ENCODE peak calls at places on chromosomes 7 and 10, in nine cellular contexts. M, U, H, I, R, B, Q, S and N are unnamed samples.

GRCh38 chr10:119415536-119416527 is 126.7 kb downstream of the RGS10 start:
- DNase-seq in M (no peak), U (no peak), H (peak), I (no peak), R (no peak), B (no peak), Q (no peak), S (no peak), N (no peak)

GRCh38 chr10:78402636-78403035 is 369.0 kb downstream of the RPS24 start:
- DNase-seq in M (no peak), U (no peak), H (no peak), I (no peak), R (peak), B (no peak), Q (no peak), S (no peak), N (no peak)

GRCh38 chr10:42690449-42691360 is 52.3 kb upstream of the ZNF33B start:
- DNase-seq in M (peak), U (no peak), H (no peak), I (peak), R (no peak), B (no peak), Q (no peak), S (no peak), N (no peak)

GRCh38 chr7:151648429-151648828 is 128.7 kb upstream of the RHEB start:
- DNase-seq in M (no peak), U (no peak), H (no peak), I (no peak), R (no peak), B (no peak), Q (no peak), S (no peak), N (no peak)

GRCh38 chr10:123154943-123155505 is 822 bp downstream of the BUB3 start:
- DNase-seq in M (peak), U (peak), H (no peak), I (peak), R (no peak), B (no peak), Q (no peak), S (no peak), N (no peak)

GRCh38 chr10:88243847-88244730 is 339.0 kb downstream of the RNLS start:
- DNase-seq in M (peak), U (peak), H (peak), I (no peak), R (peak), B (peak), Q (peak), S (peak), N (peak)

GRCh38 chr10:112950714-112951348 is 784 bp downstream of the TCF7L2 start:
- DNase-seq in M (peak), U (peak), H (no peak), I (peak), R (peak), B (peak), Q (no peak), S (no peak), N (no peak)

GRCh38 chr10:34739915-34740314 is 75.2 kb downstream of the PARD3 start:
- DNase-seq in M (peak), U (peak), H (peak), I (no peak), R (peak), B (peak), Q (peak), S (no peak), N (no peak)

GRCh38 chr10:6173203-6173602 is 29.5 kb upstream of the PFKFB3 start:
- DNase-seq in M (no peak), U (no peak), H (no peak), I (peak), R (no peak), B (no peak), Q (no peak), S (no peak), N (no peak)

DNA sequence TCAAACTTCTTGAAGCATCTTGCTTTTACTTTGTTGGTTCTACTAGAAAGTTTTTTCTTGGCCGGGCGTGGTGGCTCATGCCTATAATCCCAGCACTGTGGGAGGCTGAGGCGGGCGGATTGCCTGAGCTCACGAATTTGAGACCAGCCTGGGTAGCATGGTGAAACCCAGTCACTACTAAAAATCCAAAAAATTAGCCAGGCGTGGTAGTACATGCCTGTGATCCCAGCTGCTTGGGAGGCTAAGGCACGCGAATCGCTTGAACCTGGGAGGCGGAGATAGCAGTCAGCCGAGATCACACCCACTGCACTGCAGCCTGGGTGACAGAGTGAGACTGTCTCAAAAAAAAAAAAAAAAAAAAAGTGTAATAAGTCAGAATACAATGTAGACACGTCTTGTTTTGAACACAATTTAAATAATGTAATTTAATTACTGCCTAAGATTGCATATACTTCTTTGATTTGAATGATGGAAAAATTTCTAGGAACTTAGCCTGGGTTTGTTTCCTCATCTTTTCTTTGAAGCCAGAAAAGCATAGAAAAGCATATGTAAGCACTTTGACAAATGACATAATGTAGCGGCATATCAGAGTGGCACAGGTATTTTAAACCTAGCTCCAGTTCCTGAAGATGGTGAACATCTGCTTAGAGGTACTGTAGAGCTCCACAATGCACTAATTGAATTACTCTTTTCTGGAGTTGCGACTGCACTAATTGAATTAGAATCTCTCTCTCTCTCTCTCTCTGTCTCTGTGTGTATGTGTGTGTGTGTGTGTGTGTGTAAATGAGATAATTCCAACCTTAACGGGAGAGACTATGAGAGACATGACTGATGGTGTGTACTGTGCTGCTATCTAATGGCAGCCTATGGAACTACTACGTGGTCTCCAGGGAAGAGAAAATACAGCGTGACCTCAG is 87.8 kb downstream of the BTRC start:
- DNase-seq in M (peak), U (peak), H (no peak), I (peak), R (no peak), B (no peak), Q (peak), S (no peak), N (no peak)
- TF ChIP-seq CTCF in M (peak), U (peak), H (peak), I (peak), R (peak), B (peak), Q (peak), S (peak), N (peak)

GRCh38 chr7:127347567-127348246 is 44.8 kb downstream of the ZNF800 start:
- DNase-seq in M (peak), U (peak), H (peak), I (peak), R (peak), B (peak), Q (peak), S (no peak), N (peak)
- H3K4me3 ChIP-seq in M (no peak), U (peak), H (peak), I (peak), R (no peak), B (peak), Q (peak), S (peak), N (peak)

GRCh38 chr10:7933757-7934156 is 115.5 kb downstream of the TAF3 start:
- DNase-seq in M (no peak), U (no peak), H (no peak), I (no peak), R (no peak), B (no peak), Q (no peak), S (no peak), N (no peak)
- H3K27ac ChIP-seq in M (no peak), U (no peak), H (no peak), I (no peak), R (no peak), B (no peak), Q (no peak), S (no peak), N (no peak)

DNA sequence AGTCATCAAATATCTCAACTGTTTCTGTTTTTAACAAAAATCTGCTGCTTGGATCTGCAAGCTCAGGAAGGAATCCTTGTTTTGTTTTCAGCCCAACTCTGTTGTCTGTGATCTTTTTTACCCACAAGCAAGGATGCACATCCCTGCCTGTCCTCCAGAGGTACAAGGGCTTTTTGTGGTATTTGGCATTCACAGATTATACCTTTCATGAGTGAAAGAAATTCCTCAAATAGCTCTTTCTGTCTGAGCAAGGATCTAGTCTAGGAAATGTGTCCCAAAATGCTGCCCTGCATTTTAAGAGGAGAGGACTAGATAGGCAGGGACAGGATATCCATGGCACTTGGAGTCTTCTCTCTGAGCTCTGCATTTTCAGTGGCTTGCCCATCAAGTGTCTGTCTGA is 151.8 kb downstream of the BMPER start:
- DNase-seq in M (no peak), U (no peak), H (no peak), I (no peak), R (no peak), B (no peak), Q (no peak), S (no peak), N (no peak)
- TF ChIP-seq CTCF in M (no peak), U (no peak), H (no peak), I (no peak), R (no peak), B (no peak), Q (no peak), S (no peak), N (no peak)

GRCh38 chr10:116785867-116786266 is 43.5 kb upstream of the HSPA12A start:
- DNase-seq in M (no peak), U (no peak), H (no peak), I (no peak), R (no peak), B (no peak), Q (no peak), S (no peak), N (peak)

GRCh38 chr10:116784651-116785050 is 42.3 kb upstream of the HSPA12A start:
- DNase-seq in M (no peak), U (no peak), H (no peak), I (no peak), R (no peak), B (no peak), Q (no peak), S (no peak), N (no peak)

GRCh38 chr10:116785282-116785681 is 42.9 kb upstream of the HSPA12A start:
- DNase-seq in M (no peak), U (no peak), H (no peak), I (no peak), R (no peak), B (no peak), Q (no peak), S (no peak), N (no peak)

GRCh38 chr10:116787018-116787674 is 44.8 kb upstream of the HSPA12A start:
- DNase-seq in M (no peak), U (no peak), H (no peak), I (no peak), R (no peak), B (no peak), Q (no peak), S (no peak), N (no peak)

DNA sequence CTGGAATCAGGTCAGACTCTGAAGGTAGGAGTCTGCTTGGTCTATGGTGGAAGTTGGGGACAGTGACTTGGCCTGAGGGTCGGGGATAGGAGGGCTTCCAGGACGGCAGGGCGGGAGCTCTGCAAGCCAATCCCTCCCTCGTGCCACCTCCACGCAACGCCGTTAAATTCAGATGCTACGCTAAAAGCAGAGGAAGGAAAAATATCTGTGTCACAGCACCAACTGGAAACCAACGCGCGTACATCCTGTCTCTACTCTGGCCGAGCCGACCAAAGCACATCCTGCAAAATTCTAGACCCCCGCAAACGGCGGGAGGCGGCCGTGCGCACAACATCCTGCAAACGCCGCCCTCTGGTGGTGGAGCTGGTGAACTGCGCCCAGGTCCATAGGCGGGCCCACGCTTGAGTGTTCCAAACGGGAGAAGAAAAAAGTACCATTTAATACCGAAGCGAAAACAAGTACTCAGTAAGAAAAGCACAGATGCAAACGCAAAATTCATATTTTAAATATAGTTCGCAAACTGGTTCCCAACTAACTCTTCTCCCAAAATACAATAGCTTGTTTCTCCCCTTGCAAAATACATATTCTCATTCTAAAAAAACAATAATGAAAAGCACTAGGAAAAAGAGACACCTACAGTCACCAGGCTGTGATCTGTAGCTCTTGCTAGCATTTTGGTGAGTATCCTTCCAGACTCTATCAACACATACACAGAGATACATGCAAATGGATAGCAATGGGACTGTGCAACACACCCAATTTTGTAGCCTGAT is 45.7 kb upstream of the HSPA12A start:
- DNase-seq in M (peak), U (peak), H (peak), I (peak), R (peak), B (peak), Q (peak), S (peak), N (peak)
- H3K4me3 ChIP-seq in M (no peak), U (peak), H (peak), I (peak), R (no peak), B (no peak), Q (peak), S (peak), N (peak)

GRCh38 chr7:85316489-85316888 is 129.6 kb upstream of the SEMA3D start:
- DNase-seq in M (no peak), U (no peak), H (no peak), I (no peak), R (no peak), B (no peak), Q (no peak), S (no peak), N (no peak)

GRCh38 chr7:85324145-85324799 is 137.4 kb upstream of the SEMA3D start:
- DNase-seq in M (no peak), U (no peak), H (no peak), I (no peak), R (no peak), B (no peak), Q (no peak), S (no peak), N (no peak)

GRCh38 chr7:85322252-85322651 is 135.4 kb upstream of the SEMA3D start:
- DNase-seq in M (no peak), U (no peak), H (no peak), I (no peak), R (no peak), B (no peak), Q (no peak), S (no peak), N (no peak)

DNA sequence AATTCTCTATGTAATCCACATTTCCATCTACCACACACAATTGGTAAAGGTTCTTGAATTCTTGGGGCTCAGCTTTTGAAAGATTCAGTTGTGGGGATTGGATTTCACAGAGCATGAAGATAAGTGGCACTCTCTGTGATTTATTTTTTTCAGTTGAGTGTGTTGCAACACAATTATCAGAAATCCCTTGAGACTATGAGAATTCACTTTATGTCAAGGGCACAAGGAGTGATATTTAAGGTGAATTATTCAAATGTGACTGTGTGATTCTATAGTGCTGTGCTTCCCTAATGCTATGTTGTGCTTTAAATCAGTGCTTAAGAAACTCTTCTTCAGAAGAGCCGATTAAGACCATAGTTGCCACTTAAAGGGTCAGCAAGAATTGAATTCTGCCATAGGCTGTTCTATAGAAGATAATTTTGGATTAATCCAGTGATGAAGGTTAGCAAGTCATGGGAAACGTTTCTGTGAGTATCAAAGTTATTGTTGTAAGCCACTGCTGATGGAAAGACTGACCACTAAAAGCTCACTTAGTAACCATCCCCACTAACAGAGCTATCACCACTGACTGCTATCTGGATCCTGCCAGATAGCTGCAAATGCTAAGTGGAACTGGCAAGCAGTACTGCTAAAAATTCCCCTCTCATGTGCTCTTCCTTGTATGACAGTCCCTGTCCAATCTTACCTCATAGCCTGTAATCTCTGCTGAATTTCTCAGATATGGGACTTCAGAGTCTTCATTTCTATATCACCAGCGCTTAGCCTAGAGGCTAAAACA is 134.0 kb upstream of the SEMA3D start:
- DNase-seq in M (no peak), U (no peak), H (no peak), I (no peak), R (no peak), B (no peak), Q (no peak), S (no peak), N (no peak)
- H3K27ac ChIP-seq in M (no peak), U (no peak), H (no peak), I (no peak), R (no peak), B (no peak), Q (no peak), S (no peak), N (no peak)

DNA sequence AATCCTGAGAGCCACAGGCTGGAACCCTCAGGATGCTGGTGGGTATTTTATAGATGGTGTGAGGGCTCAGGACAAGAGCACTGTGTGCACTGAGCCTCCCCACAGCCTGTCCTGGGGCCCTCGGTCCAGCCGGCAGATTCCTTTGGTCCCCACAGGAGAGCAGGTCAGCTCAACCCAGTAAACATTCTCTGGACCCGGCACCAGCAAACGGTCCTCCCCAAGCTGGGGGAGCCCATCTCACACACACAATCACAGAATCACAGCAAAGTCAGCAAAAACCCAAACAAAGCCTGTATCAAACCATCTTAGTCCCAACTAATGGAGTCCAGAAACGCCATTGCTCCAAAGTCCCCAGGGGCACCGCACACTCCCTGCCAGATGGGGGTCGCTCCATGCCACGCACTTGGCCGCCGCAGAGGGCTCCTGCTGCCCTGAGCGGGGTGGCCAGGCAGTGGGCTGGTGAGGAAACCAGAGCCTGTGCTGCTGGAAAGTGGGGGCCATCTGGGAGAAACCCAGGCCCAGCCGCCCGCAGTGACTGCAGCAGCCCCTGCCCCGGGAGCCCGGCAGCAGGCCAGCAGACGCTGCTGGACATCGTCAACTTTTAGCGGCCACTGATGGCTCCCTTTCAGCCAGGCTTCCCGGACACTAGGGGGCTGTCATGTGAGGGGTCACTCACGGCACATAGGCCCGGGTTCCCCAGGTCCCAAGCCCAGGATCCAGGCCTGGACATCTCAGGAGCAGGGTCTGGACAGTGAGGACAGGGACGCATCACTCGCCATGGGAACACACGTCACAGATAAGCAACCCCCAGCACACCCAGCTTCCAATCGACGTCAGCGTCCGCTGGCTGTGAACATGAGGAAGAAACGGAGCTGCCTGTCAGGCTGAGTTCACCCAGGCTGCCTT is 52.6 kb downstream of the DPYSL4 start:
- DNase-seq in M (peak), U (no peak), H (peak), I (no peak), R (no peak), B (no peak), Q (no peak), S (peak), N (no peak)
- TF ChIP-seq CTCF in M (no peak), U (no peak), H (no peak), I (no peak), R (no peak), B (no peak), Q (no peak), S (no peak), N (no peak)

DNA sequence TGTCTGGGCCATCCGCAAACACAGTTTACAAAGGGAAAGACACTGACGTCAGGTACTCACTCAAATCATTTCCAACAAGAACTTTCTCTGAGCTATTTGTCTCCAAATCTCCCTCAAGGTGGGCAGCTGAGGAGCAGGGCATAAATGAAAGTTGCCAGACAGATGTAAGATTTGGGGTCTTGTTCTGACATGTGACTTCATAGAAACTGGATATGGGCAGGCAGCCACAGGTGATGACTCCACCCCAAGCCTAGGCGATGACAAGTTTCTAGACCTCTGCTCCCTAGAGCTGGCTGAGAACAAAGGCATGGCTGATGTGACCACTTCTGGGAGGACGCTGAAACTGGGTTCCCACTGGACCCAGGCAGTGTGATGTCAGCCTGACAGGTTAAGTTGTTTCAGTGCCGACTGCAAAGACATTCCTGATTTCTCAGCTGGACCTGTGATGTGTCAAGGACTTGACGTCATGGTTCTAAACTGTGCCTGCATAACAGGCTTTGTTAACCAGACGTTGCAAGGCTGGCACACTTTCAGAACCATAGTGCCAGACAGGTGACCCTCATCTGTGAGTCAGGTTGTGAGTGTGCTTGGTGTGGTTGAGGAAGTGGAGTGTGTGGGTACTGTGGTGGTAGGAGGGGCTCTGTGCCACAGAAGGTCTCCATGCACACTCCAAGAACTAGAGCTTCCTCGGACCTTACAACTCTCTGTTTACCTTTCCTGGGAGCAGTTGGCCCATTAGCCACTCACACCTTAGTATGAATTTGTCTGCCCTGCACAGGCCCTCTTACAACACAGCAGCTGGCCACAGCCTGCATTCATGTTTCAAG is 39.9 kb upstream of the EBF3 start:
- DNase-seq in M (no peak), U (no peak), H (no peak), I (no peak), R (no peak), B (no peak), Q (no peak), S (peak), N (no peak)
- H3K4me3 ChIP-seq in M (no peak), U (no peak), H (no peak), I (no peak), R (no peak), B (no peak), Q (no peak), S (no peak), N (no peak)